ENCODE peak calls at places on chromosome 5, in five cellular contexts. R is ovary, F is kidney, Q is Peyer's patch, N is lung. H is an unnamed sample.

GRCh38 chr5:112915831-112916230 is 6.2 kb downstream of the REEP5 start:
- DNase-seq in N (no peak), R (no peak), F (no peak), Q (no peak), H (no peak)

GRCh38 chr5:1558945-1559344 is 35.2 kb upstream of the LPCAT1 start:
- DNase-seq in Q (no peak), N (no peak), F (no peak), R (no peak), H (no peak)

GRCh38 chr5:153159611-153160010 is 330.9 kb upstream of the GRIA1 start:
- DNase-seq in F (no peak), N (no peak), Q (no peak), R (no peak), H (no peak)

GRCh38 chr5:64000096-64000495 is 37.9 kb upstream of the HTR1A start:
- DNase-seq in R (no peak), Q (no peak), F (no peak), N (no peak), H (no peak)

GRCh38 chr5:61347088-61347487 is 15.0 kb downstream of the ZSWIM6 start:
- DNase-seq in R (no peak), Q (no peak), N (no peak), F (no peak), H (no peak)

GRCh38 chr5:111502976-111503375 is 9.4 kb downstream of the STARD4 start:
- DNase-seq in Q (no peak), R (no peak), F (no peak), N (no peak), H (no peak)

GRCh38 chr5:179806250-179807045 is at the start of gene MGAT4B:
- DNase-seq in Q (peak; percentile 88), R (peak; percentile 83), F (peak; percentile 92), N (peak; percentile 73), H (peak; percentile 71)

GRCh38 chr5:140261403-140262171 is 41.3 kb downstream of the PFDN1 start:
- DNase-seq in Q (peak; percentile 84), F (peak; percentile 86), N (peak; percentile 73), R (peak; percentile 70), H (peak; percentile 87)

GRCh38 chr5:56585973-56586740 is 229.2 kb upstream of the MAP3K1 start:
- DNase-seq in N (peak; percentile 35), F (peak; percentile 84), R (peak; percentile 65), Q (no peak), H (peak; percentile 47)

GRCh38 chr5:153469423-153469822 is 21.0 kb upstream of the GRIA1 start:
- DNase-seq in Q (no peak), N (no peak), R (no peak), F (no peak), H (no peak)

GRCh38 chr5:8209500-8209899 is 340.6 kb downstream of the MTRR start:
- DNase-seq in F (no peak), N (no peak), Q (no peak), R (no peak), H (no peak)

GRCh38 chr5:17305024-17305423 is 87.6 kb downstream of the BASP1 start:
- DNase-seq in R (no peak), F (no peak), N (no peak), Q (no peak), H (no peak)

GRCh38 chr5:88929385-88929784 is 46.4 kb upstream of the MEF2C start:
- DNase-seq in N (no peak), F (no peak), R (no peak), Q (no peak), H (no peak)

GRCh38 chr5:32326216-32326772 is 13.6 kb upstream of the MTMR12 start:
- DNase-seq in N (no peak), R (no peak), Q (no peak), F (no peak), H (no peak)

GRCh38 chr5:112480501-112480900 is 61.4 kb upstream of the EPB41L4A start:
- DNase-seq in N (no peak), Q (no peak), F (no peak), R (no peak), H (no peak)

GRCh38 chr5:52985306-52985705 is 3.8 kb upstream of the ITGA2 start:
- DNase-seq in Q (no peak), F (no peak), R (no peak), N (no peak), H (no peak)

GRCh38 chr5:87541033-87541432 is 128.3 kb upstream of the CCNH start:
- DNase-seq in F (no peak), R (peak; percentile 73), Q (peak; percentile 56), N (peak; percentile 60), H (peak; percentile 46)

DNA sequence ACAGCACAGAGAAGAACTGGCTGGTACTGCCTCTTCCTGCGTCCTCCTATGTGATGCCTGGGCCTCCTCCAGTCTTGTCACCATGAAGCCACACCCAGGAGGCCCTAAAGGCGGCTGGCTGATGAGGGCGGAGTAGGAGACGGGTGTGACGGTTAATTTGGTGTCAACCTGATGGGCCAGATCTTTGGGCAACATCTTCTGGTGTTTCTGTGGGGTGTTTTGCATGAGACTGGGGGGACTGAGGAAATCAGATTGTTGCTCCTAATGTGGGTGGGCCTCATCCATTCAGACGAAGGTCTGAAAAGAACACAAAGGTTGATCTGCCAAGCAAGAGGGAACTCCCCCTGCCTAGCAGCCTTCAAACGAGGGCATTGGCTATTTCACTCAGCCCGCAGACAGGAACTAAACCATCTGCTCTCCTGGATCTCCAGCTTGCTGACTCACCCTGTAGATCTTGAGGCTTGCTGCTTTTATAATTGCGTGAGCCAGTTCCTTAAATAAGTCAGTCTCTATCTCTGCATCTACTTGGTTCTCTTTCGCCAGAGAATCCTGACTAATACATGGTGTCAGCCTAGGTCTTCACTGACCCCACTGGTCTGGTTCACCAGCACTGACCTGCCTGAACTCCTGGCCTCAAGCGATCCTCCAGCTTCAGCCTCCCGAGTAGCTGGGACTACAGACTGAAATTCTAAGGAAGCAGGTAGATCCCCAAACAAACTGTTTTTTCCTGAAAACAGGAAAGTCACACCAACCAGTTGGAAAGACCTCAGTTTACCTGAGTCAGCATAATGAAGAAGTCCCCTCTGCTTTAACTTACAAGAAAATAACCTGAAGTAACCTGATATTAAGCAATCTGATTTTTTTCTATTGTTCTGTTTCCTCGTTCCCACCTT is 12.8 kb upstream of the ZFP62 start:
- DNase-seq in F (no peak), N (no peak), Q (no peak), R (no peak), H (no peak)
- H3K27ac ChIP-seq in F (no peak overlapping the region), N (peak overlapping the region; percentile 67), Q (no peak overlapping the region), R (no peak overlapping the region), H (no peak overlapping the region)

DNA sequence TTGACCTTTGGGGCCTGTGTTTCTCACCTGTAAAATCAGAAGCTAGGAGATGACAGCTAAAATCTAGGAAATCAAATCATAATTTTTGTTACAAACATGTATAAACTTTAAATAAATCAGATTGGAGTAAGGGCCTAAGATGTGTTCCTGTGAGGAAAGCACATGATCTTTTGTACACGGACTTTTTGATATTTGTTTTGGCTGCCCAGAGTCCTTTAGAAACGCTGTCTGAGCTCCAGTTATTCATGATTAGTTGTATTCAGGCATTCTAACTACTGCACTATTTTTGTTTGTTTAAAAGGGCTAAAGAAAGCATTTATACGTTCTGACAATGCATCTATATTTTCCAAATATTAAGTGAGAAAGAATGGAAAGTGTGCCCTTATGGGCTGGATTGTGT is 94.8 kb downstream of the HCN1 start:
- DNase-seq in F (no peak), R (no peak), Q (no peak), N (no peak), H (no peak)
- H3K27ac ChIP-seq in F (no peak overlapping the region), R (no peak overlapping the region), Q (no peak overlapping the region), N (no peak overlapping the region), H (no peak overlapping the region)

GRCh38 chr5:135705230-135705631 is 126.4 kb upstream of the CXCL14 start:
- DNase-seq in Q (no peak), F (no peak), R (no peak), N (no peak), H (no peak)

GRCh38 chr5:135706893-135707292 is 127.6 kb upstream of the SLC25A48 start:
- DNase-seq in N (no peak), R (no peak), F (no peak), Q (no peak), H (no peak)

GRCh38 chr5:135706474-135706873 is 127.7 kb upstream of the CXCL14 start:
- DNase-seq in Q (no peak), N (no peak), R (no peak), F (no peak), H (no peak)

GRCh38 chr5:135704616-135705015 is 125.8 kb upstream of the CXCL14 start:
- DNase-seq in F (no peak), N (no peak), R (no peak), Q (no peak), H (no peak)

DNA sequence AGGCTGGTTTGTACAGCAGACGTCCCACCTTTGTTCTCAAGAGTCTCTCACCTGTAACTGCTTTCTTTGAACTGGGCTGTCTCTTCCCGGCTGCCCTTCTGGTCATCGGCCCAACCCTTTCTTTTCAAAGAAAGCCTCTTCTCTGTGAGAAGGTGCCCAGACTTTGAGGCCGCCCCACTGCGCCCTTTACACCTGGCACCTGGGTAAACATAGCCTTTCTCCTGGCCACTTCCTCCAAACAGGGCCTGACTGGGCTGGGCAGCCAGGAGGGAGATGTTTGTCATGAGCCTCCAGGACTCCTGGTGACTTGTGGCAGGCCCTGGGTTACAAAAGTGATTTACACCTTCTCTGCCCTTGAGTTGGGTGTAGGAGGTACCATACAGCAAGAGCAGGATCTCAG is 127.2 kb upstream of the CXCL14 start:
- DNase-seq in F (no peak), Q (no peak), R (no peak), N (no peak), H (no peak)
- H3K27ac ChIP-seq in F (no peak overlapping the region), Q (no peak overlapping the region), R (no peak overlapping the region), N (no peak overlapping the region), H (no peak overlapping the region)

DNA sequence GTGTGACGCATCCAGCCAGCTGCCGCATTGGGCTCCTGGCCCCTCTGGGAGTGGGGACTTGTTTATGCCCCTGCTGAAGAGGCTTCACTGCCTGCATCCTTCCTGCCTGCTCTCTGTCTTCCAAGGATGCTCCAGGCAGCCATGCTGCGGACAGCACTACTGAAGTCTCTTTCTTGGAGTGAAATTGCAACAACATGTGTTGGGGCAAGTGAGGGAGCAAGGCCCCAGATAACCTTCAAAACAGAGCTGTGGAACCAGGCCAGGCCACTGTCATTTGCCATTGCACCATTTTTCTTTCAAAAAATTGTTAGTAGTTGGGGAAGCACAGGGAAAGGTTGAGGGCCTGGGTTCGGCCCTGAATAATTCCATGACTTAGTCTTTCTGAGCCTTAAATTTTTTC is 169.6 kb upstream of the ADRA1B start:
- DNase-seq in Q (no peak), F (peak; percentile 71), R (no peak), N (no peak), H (no peak)
- H3K27ac ChIP-seq in Q (no peak overlapping the region), F (no peak overlapping the region), R (no peak overlapping the region), N (no peak overlapping the region), H (no peak overlapping the region)

H was measured in prostate gland.